ENCODE peak calls at places on chromosomes 2 and 18, in eight cellular contexts. S, A, M, T, P, I, V and E are unnamed samples.

GRCh38 chr18:59219672-59220163 is at the start of gene GRP:
- DNase-seq in I (no peak), S (no peak), A (peak; percentile 23), P (no peak), T (no peak), V (no peak), M (no peak), E (no peak)

GRCh38 chr2:151544449-151544848 is 134.7 kb downstream of the RIF1 start:
- DNase-seq in V (no peak), M (no peak), P (no peak), T (no peak), I (no peak), S (no peak), A (no peak), E (no peak)

GRCh38 chr2:143321994-143322393 is 192.8 kb downstream of the ARHGAP15 start:
- DNase-seq in P (no peak), S (no peak), T (no peak), M (no peak), I (no peak), A (no peak), V (no peak), E (no peak)

GRCh38 chr2:203532957-203533695 is 2.0 kb downstream of the RAPH1 start:
- DNase-seq in M (no peak), V (no peak), P (no peak), I (no peak), A (peak; percentile 9), T (peak; percentile 20), S (no peak), E (peak; percentile 57)

GRCh38 chr2:10844083-10844482 is 31.5 kb upstream of the PDIA6 start:
- DNase-seq in T (no peak), P (no peak), I (no peak), S (peak; percentile 29), M (no peak), A (peak; percentile 97), V (peak; percentile 94), E (peak; percentile 81)

GRCh38 chr2:217074576-217075224 is 214.8 kb upstream of the TNP1 start:
- DNase-seq in A (peak; percentile 17), I (no peak), V (no peak), P (no peak), M (no peak), S (no peak), T (no peak), E (no peak)

GRCh38 chr2:142914507-142915313 is 37.2 kb downstream of the KYNU start:
- DNase-seq in V (no peak), T (no peak), M (no peak), I (no peak), P (no peak), A (no peak), S (no peak), E (no peak)

GRCh38 chr2:38465789-38466127 is 88.7 kb upstream of the ATL2 start:
- DNase-seq in M (no peak), A (peak; percentile 61), I (peak; percentile 4), P (peak; percentile 54), V (no peak), S (no peak), T (no peak), E (peak; percentile 75)

GRCh38 chr2:202035089-202035940 is 1.7 kb downstream of the FZD7 start:
- DNase-seq in P (no peak), V (peak; percentile 91), T (peak; percentile 74), I (peak; percentile 3), S (peak; percentile 71), M (peak; percentile 83), A (peak; percentile 75), E (no peak)

GRCh38 chr2:120963997-120964396 is 228.3 kb downstream of the GLI2 start:
- DNase-seq in M (no peak), P (no peak), A (no peak), I (no peak), S (no peak), T (no peak), V (no peak), E (peak; percentile 41)

GRCh38 chr2:598043-598802 is 79.0 kb downstream of the TMEM18 start:
- DNase-seq in V (no peak), A (no peak), T (no peak), M (no peak), P (no peak), S (no peak), I (no peak), E (no peak)

GRCh38 chr2:50596521-50596920 is 435.4 kb downstream of the NRXN1 start:
- DNase-seq in P (no peak), I (no peak), M (no peak), T (no peak), S (no peak), V (no peak), A (no peak), E (no peak)

GRCh38 chr2:202067589-202067988 is 5.5 kb upstream of the KIAA2012 start:
- DNase-seq in V (no peak), T (no peak), S (no peak), A (no peak), I (no peak), P (no peak), M (no peak), E (no peak)

GRCh38 chr2:1824202-1824905 is 80.0 kb upstream of the PXDN start:
- DNase-seq in S (peak; percentile 79), M (no peak), P (no peak), I (no peak), A (no peak), V (peak; percentile 91), T (no peak), E (no peak)

GRCh38 chr2:1782514-1782913 is 38.2 kb upstream of the PXDN start:
- DNase-seq in S (no peak), V (no peak), T (no peak), M (peak; percentile 64), A (no peak), P (no peak), I (no peak), E (no peak)

GRCh38 chr2:19299522-19299921 is 58.9 kb downstream of the OSR1 start:
- DNase-seq in P (no peak), T (no peak), I (no peak), S (no peak), V (no peak), M (no peak), A (no peak), E (no peak)

GRCh38 chr18:25298853-25299274 is 53.1 kb downstream of the ZNF521 start:
- DNase-seq in M (no peak), P (no peak), S (no peak), T (no peak), A (no peak), V (no peak), I (no peak), E (peak; percentile 56)

DNA sequence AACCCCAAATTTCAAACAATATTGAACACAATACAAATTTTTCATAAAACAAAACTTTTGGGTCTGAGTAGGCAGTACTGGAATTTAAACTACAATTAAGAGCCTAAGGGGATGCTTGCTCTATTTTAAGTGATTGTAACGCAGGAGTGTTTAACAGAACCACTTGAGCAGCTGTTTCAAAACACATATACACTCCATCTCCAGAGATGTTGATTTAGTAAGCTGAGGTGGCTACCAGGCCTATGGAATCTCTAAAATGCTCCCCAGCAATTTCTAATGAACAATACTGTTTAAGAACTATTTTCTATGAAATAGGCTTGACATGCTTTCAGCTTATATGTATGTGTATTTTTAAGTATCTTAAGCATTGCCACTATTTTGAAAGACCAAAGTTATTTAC is 58.5 kb downstream of the SP3 start:
- DNase-seq in M (no peak), P (no peak), S (no peak), T (no peak), V (no peak), I (no peak), A (peak; percentile 6), E (no peak)
- H3K36me3 ChIP-seq in M (peaks cover 80% of the 10 kb centered on the region), P (peaks cover 24% of the 10 kb centered on the region), S (peaks cover 41% of the 10 kb centered on the region), T (peaks cover 80% of the 10 kb centered on the region), V (peaks cover 8% of the 10 kb centered on the region), I (peaks cover 67% of the 10 kb centered on the region), A (peaks cover 16% of the 10 kb centered on the region), E (peaks cover 59% of the 10 kb centered on the region)

GRCh38 chr18:76588591-76589303 is 93.7 kb upstream of the ZNF516 start:
- DNase-seq in P (no peak), S (no peak), I (no peak), V (no peak), A (peak; percentile 26), T (no peak), M (no peak), E (no peak)
- H3K27me3 ChIP-seq in P (peaks cover 49% of the 10 kb centered on the region), S (no peaks in the 10 kb centered on the region), I (peaks cover 4% of the 10 kb centered on the region), V (peaks cover under 1% of the 10 kb centered on the region), A (no peaks in the 10 kb centered on the region), T (no peaks in the 10 kb centered on the region), M (peaks cover 45% of the 10 kb centered on the region), E (no peaks in the 10 kb centered on the region)

DNA sequence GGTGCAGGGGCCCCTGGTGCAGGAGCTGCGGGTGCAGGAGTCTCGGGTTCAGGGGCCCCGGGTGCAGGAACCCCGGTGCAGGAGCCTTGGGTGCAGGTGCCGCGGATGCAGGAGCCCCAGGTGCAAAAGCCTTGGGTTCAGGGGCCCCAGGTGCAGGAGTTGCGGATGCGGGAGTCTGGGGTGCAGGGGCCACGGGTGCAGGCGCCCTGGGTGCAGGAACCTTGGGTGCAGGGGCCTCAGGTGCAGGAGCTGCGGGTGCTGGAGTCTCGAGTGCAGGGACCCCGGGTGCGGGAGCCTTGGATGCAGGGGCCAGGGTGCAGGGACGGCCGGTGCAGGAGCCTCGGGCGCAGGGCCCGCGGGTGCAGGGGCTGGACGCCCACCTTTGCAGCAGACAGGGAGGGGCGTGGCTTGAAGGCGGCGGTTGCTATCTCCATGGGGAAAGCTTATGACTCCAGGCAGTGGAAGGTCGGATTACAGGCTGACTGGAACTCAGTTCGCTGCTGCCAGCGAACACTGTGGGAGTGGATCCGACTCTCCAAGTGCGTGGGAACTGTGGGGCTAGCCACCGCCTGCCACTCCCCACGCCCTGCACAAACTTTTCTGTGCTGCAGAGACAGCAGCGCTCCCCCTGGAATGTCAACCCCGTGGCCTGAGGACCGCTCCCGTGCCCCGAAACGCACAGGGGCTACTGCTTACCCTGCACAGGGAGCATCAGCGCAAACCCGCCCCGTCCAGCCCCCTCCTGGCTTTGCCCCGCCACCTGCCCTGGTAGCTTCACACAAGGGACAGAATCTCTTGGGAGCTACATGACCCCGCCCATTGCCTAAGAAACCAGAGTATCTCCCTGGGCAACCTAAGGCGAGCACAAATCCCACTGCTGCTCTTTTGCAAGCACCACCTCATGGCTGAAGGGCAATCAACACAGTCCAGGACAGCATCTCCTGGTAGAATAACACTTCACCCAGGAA is 40.3 kb downstream of the COPS9 start:
- DNase-seq in A (no peak), P (no peak), I (no peak), T (peak; percentile 17), M (no peak), V (no peak), S (no peak), E (no peak)
- H3K9me3 ChIP-seq in A (no peaks in the 10 kb centered on the region), P (no peaks in the 10 kb centered on the region), I (peaks cover 9% of the 10 kb centered on the region), T (no peaks in the 10 kb centered on the region), M (peaks cover 13% of the 10 kb centered on the region), V (no peaks in the 10 kb centered on the region), S (no peaks in the 10 kb centered on the region), E (peaks cover 17% of the 10 kb centered on the region)

GRCh38 chr2:9440058-9440727 is 16.7 kb downstream of the CPSF3 start:
- DNase-seq in V (no peak), S (no peak), T (no peak), A (no peak), M (no peak), I (no peak), P (no peak), E (no peak)

GRCh38 chr2:9430316-9431293 is 7.2 kb downstream of the CPSF3 start:
- DNase-seq in M (no peak), I (no peak), T (no peak), A (no peak), V (no peak), S (no peak), P (no peak), E (no peak)

GRCh38 chr2:9428965-9429577 is 5.6 kb downstream of the CPSF3 start:
- DNase-seq in I (no peak), A (no peak), V (no peak), P (no peak), S (no peak), M (no peak), T (no peak), E (no peak)

GRCh38 chr2:9439536-9439935 is 16.1 kb downstream of the CPSF3 start:
- DNase-seq in V (no peak), M (no peak), P (no peak), A (no peak), T (no peak), S (no peak), I (no peak), E (no peak)

GRCh38 chr2:9434484-9434883 is 11.0 kb downstream of the CPSF3 start:
- DNase-seq in I (no peak), A (no peak), P (no peak), S (no peak), T (no peak), M (no peak), V (no peak), E (no peak)
- H3K36me3 ChIP-seq in I (peaks cover 76% of the 10 kb centered on the region), A (peaks cover 62% of the 10 kb centered on the region), P (peaks cover 32% of the 10 kb centered on the region), S (peaks cover 97% of the 10 kb centered on the region), T (peaks cover 97% of the 10 kb centered on the region), M (peaks cover 100% of the 10 kb centered on the region), V (peaks cover 48% of the 10 kb centered on the region), E (peaks cover 74% of the 10 kb centered on the region)